ENCODE peak calls at places on chromosomes 11 and 22, in eight cellular contexts. One of them, this sample, is unnamed. For H3K36me3, the result is how much of the 10 kb centered on the place peaks cover.

GRCh38 chr11:126528075-126528474 is 172.6 kb downstream of the ST3GAL4 start:
- DNase-seq in WERI-Rb-1: no peak
- DNase-seq in lung: no peak
- DNase-seq in tibial nerve: no peak
- DNase-seq in stomach: no peak
- DNase-seq in K562: no peak
- DNase-seq in fibroblast of lung: no peak
- DNase-seq in endothelial cell of umbilical vein: no peak
- DNase-seq in this sample: no peak

GRCh38 chr22:47299879-47300697 is 537.6 kb downstream of the TBC1D22A start:
- DNase-seq in fibroblast of lung: no peak
- DNase-seq in stomach: peak
- DNase-seq in WERI-Rb-1: no peak
- DNase-seq in tibial nerve: no peak
- DNase-seq in endothelial cell of umbilical vein: no peak
- DNase-seq in K562: no peak
- DNase-seq in lung: no peak
- DNase-seq in this sample: no peak

GRCh38 chr11:104700609-104701008 is 197.7 kb downstream of the CASP12 start:
- DNase-seq in WERI-Rb-1: no peak
- DNase-seq in stomach: no peak
- DNase-seq in endothelial cell of umbilical vein: no peak
- DNase-seq in tibial nerve: no peak
- DNase-seq in K562: no peak
- DNase-seq in lung: no peak
- DNase-seq in fibroblast of lung: peak
- DNase-seq in this sample: no peak

GRCh38 chr11:45267660-45268340 is 18.3 kb downstream of the SYT13 start:
- DNase-seq in lung: no peak
- DNase-seq in stomach: no peak
- DNase-seq in fibroblast of lung: no peak
- DNase-seq in WERI-Rb-1: no peak
- DNase-seq in tibial nerve: no peak
- DNase-seq in endothelial cell of umbilical vein: no peak
- DNase-seq in K562: no peak
- DNase-seq in this sample: no peak

GRCh38 chr11:130652671-130653335 is 204.4 kb downstream of the ADAMTS15 start:
- DNase-seq in tibial nerve: peak
- DNase-seq in stomach: peak
- DNase-seq in WERI-Rb-1: no peak
- DNase-seq in fibroblast of lung: peak
- DNase-seq in lung: peak
- DNase-seq in K562: no peak
- DNase-seq in endothelial cell of umbilical vein: no peak
- DNase-seq in this sample: no peak

GRCh38 chr11:45331839-45332485 is 45.8 kb upstream of the SYT13 start:
- DNase-seq in WERI-Rb-1: no peak
- DNase-seq in lung: no peak
- DNase-seq in fibroblast of lung: peak
- DNase-seq in tibial nerve: no peak
- DNase-seq in endothelial cell of umbilical vein: peak
- DNase-seq in K562: no peak
- DNase-seq in stomach: no peak
- DNase-seq in this sample: no peak

GRCh38 chr11:57568330-57568766 is 876 bp upstream of the UBE2L6 start:
- DNase-seq in WERI-Rb-1: no peak
- DNase-seq in stomach: no peak
- DNase-seq in tibial nerve: no peak
- DNase-seq in fibroblast of lung: peak
- DNase-seq in K562: no peak
- DNase-seq in lung: peak
- DNase-seq in endothelial cell of umbilical vein: peak
- DNase-seq in this sample: peak

GRCh38 chr11:119699227-119699626 is 29.8 kb downstream of the NECTIN1 start:
- DNase-seq in tibial nerve: no peak
- DNase-seq in stomach: peak
- DNase-seq in lung: no peak
- DNase-seq in endothelial cell of umbilical vein: no peak
- DNase-seq in WERI-Rb-1: peak
- DNase-seq in fibroblast of lung: no peak
- DNase-seq in K562: no peak
- DNase-seq in this sample: peak

GRCh38 chr11:120784566-120785251 is 239.2 kb upstream of the TBCEL start:
- DNase-seq in WERI-Rb-1: no peak
- DNase-seq in fibroblast of lung: no peak
- DNase-seq in lung: no peak
- DNase-seq in tibial nerve: no peak
- DNase-seq in K562: no peak
- DNase-seq in stomach: no peak
- DNase-seq in endothelial cell of umbilical vein: no peak
- DNase-seq in this sample: no peak

GRCh38 chr11:58625826-58626460 is 3.5 kb downstream of the CNTF start:
- DNase-seq in stomach: no peak
- DNase-seq in fibroblast of lung: peak
- DNase-seq in K562: no peak
- DNase-seq in lung: no peak
- DNase-seq in endothelial cell of umbilical vein: no peak
- DNase-seq in tibial nerve: no peak
- DNase-seq in WERI-Rb-1: no peak
- DNase-seq in this sample: no peak

GRCh38 chr11:19929655-19930054 is 217.0 kb downstream of the NAV2 start:
- DNase-seq in stomach: no peak
- DNase-seq in K562: no peak
- DNase-seq in lung: no peak
- DNase-seq in endothelial cell of umbilical vein: peak
- DNase-seq in tibial nerve: no peak
- DNase-seq in fibroblast of lung: peak
- DNase-seq in WERI-Rb-1: no peak
- DNase-seq in this sample: no peak

GRCh38 chr22:20022231-20023069 is 1.5 kb downstream of the TANGO2 start:
- DNase-seq in lung: no peak
- DNase-seq in stomach: no peak
- DNase-seq in endothelial cell of umbilical vein: no peak
- DNase-seq in K562: no peak
- DNase-seq in fibroblast of lung: no peak
- DNase-seq in tibial nerve: no peak
- DNase-seq in WERI-Rb-1: no peak
- DNase-seq in this sample: no peak

GRCh38 chr11:130209128-130209932 is 49.7 kb downstream of the ST14 start:
- DNase-seq in K562: no peak
- DNase-seq in WERI-Rb-1: no peak
- DNase-seq in tibial nerve: no peak
- DNase-seq in endothelial cell of umbilical vein: no peak
- DNase-seq in fibroblast of lung: no peak
- DNase-seq in lung: peak
- DNase-seq in stomach: peak
- DNase-seq in this sample: no peak

GRCh38 chr11:116972692-116973091 is 125.5 kb downstream of the SIK3 start:
- DNase-seq in stomach: no peak
- DNase-seq in fibroblast of lung: no peak
- DNase-seq in endothelial cell of umbilical vein: no peak
- DNase-seq in lung: no peak
- DNase-seq in tibial nerve: no peak
- DNase-seq in WERI-Rb-1: no peak
- DNase-seq in K562: no peak
- DNase-seq in this sample: no peak

GRCh38 chr11:1514349-1515061 is 27.9 kb upstream of the MOB2 start:
- DNase-seq in fibroblast of lung: peak
- DNase-seq in WERI-Rb-1: no peak
- DNase-seq in K562: no peak
- DNase-seq in lung: no peak
- DNase-seq in endothelial cell of umbilical vein: no peak
- DNase-seq in stomach: no peak
- DNase-seq in tibial nerve: no peak
- DNase-seq in this sample: no peak

GRCh38 chr11:83816572-83817187 is 530.5 kb upstream of the CCDC90B start:
- DNase-seq in fibroblast of lung: peak
- DNase-seq in stomach: no peak
- DNase-seq in K562: peak
- DNase-seq in lung: no peak
- DNase-seq in endothelial cell of umbilical vein: peak
- DNase-seq in tibial nerve: no peak
- DNase-seq in WERI-Rb-1: no peak
- DNase-seq in this sample: no peak

GRCh38 chr22:44359496-44360110 is 46.9 kb upstream of the SHISAL1 start:
- DNase-seq in tibial nerve: no peak
- DNase-seq in WERI-Rb-1: no peak
- DNase-seq in lung: no peak
- DNase-seq in K562: no peak
- DNase-seq in fibroblast of lung: no peak
- DNase-seq in endothelial cell of umbilical vein: no peak
- DNase-seq in stomach: no peak
- DNase-seq in this sample: no peak

GRCh38 chr22:22940961-22941605 is 53.5 kb downstream of the IGLL5 start:
- DNase-seq in lung: no peak
- DNase-seq in fibroblast of lung: no peak
- DNase-seq in endothelial cell of umbilical vein: no peak
- DNase-seq in K562: no peak
- DNase-seq in tibial nerve: peak
- DNase-seq in stomach: peak
- DNase-seq in WERI-Rb-1: peak
- DNase-seq in this sample: no peak

GRCh38 chr11:8006349-8006977 is 19.3 kb downstream of the EIF3F start:
- DNase-seq in stomach: peak
- DNase-seq in K562: peak
- DNase-seq in WERI-Rb-1: peak
- DNase-seq in lung: peak
- DNase-seq in endothelial cell of umbilical vein: peak
- DNase-seq in tibial nerve: no peak
- DNase-seq in fibroblast of lung: peak
- DNase-seq in this sample: peak

GRCh38 chr11:130533113-130533803 is 84.8 kb downstream of the ADAMTS15 start:
- DNase-seq in WERI-Rb-1: no peak
- DNase-seq in lung: no peak
- DNase-seq in endothelial cell of umbilical vein: no peak
- DNase-seq in fibroblast of lung: no peak
- DNase-seq in K562: no peak
- DNase-seq in stomach: no peak
- DNase-seq in tibial nerve: no peak
- DNase-seq in this sample: no peak

GRCh38 chr11:15594607-15595006 is 479.9 kb downstream of the INSC start:
- DNase-seq in K562: no peak
- DNase-seq in lung: no peak
- DNase-seq in stomach: no peak
- DNase-seq in WERI-Rb-1: no peak
- DNase-seq in endothelial cell of umbilical vein: no peak
- DNase-seq in fibroblast of lung: no peak
- DNase-seq in tibial nerve: no peak
- DNase-seq in this sample: peak

DNA sequence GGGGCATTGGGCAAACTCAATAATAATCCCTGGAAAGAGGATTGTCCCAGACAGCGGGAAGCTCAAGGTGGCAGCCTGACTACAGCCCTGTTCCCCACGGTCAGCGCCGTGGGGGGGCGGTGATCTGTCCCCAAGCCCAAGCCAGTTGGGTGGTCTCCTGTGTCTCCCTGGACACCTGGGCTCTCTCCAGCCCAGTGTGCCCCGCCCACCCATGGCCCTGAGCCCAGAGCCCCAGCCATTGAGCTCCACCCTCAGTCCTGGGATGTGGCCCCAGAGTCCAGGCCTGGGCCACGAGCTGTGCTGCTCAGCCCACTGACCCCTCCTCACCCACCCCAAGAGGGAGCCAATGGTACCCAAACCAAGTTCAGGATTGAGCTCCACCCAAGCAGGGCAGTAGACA is 27.9 kb upstream of the PDE2A start:
- DNase-seq in tibial nerve: no peak
- DNase-seq in endothelial cell of umbilical vein: no peak
- DNase-seq in stomach: no peak
- DNase-seq in WERI-Rb-1: no peak
- DNase-seq in lung: no peak
- DNase-seq in K562: no peak
- DNase-seq in fibroblast of lung: no peak
- DNase-seq in this sample: no peak
- H3K36me3 ChIP-seq in tibial nerve: under half
- H3K36me3 ChIP-seq in endothelial cell of umbilical vein: under half
- H3K36me3 ChIP-seq in stomach: half or more
- H3K36me3 ChIP-seq in WERI-Rb-1: half or more
- H3K36me3 ChIP-seq in lung: under half
- H3K36me3 ChIP-seq in K562: half or more
- H3K36me3 ChIP-seq in fibroblast of lung: under half
- H3K36me3 ChIP-seq in this sample: half or more

GRCh38 chr11:74871037-74871436 is 77.9 kb downstream of the XRRA1 start:
- DNase-seq in fibroblast of lung: no peak
- DNase-seq in WERI-Rb-1: no peak
- DNase-seq in tibial nerve: no peak
- DNase-seq in K562: no peak
- DNase-seq in lung: no peak
- DNase-seq in endothelial cell of umbilical vein: no peak
- DNase-seq in stomach: no peak
- DNase-seq in this sample: no peak

GRCh38 chr11:74866557-74866956 is 82.3 kb downstream of the XRRA1 start:
- DNase-seq in endothelial cell of umbilical vein: no peak
- DNase-seq in lung: no peak
- DNase-seq in WERI-Rb-1: no peak
- DNase-seq in K562: no peak
- DNase-seq in stomach: no peak
- DNase-seq in tibial nerve: no peak
- DNase-seq in fibroblast of lung: no peak
- DNase-seq in this sample: no peak

GRCh38 chr11:74870485-74870884 is 78.4 kb downstream of the XRRA1 start:
- DNase-seq in tibial nerve: no peak
- DNase-seq in stomach: no peak
- DNase-seq in endothelial cell of umbilical vein: peak
- DNase-seq in fibroblast of lung: peak
- DNase-seq in K562: peak
- DNase-seq in lung: no peak
- DNase-seq in WERI-Rb-1: peak
- DNase-seq in this sample: no peak
- H3K36me3 ChIP-seq in tibial nerve: under half
- H3K36me3 ChIP-seq in stomach: half or more
- H3K36me3 ChIP-seq in endothelial cell of umbilical vein: under half
- H3K36me3 ChIP-seq in fibroblast of lung: under half
- H3K36me3 ChIP-seq in K562: under half
- H3K36me3 ChIP-seq in lung: half or more
- H3K36me3 ChIP-seq in WERI-Rb-1: under half
- H3K36me3 ChIP-seq in this sample: under half

GRCh38 chr22:32745996-32746322 is 55.5 kb upstream of the TIMP3 start:
- DNase-seq in endothelial cell of umbilical vein: no peak
- DNase-seq in stomach: no peak
- DNase-seq in K562: no peak
- DNase-seq in tibial nerve: no peak
- DNase-seq in lung: no peak
- DNase-seq in WERI-Rb-1: no peak
- DNase-seq in fibroblast of lung: peak
- DNase-seq in this sample: no peak
- H3K36me3 ChIP-seq in endothelial cell of umbilical vein: under half
- H3K36me3 ChIP-seq in stomach: under half
- H3K36me3 ChIP-seq in K562: under half
- H3K36me3 ChIP-seq in tibial nerve: under half
- H3K36me3 ChIP-seq in lung: under half
- H3K36me3 ChIP-seq in WERI-Rb-1: under half
- H3K36me3 ChIP-seq in fibroblast of lung: under half
- H3K36me3 ChIP-seq in this sample: under half

DNA sequence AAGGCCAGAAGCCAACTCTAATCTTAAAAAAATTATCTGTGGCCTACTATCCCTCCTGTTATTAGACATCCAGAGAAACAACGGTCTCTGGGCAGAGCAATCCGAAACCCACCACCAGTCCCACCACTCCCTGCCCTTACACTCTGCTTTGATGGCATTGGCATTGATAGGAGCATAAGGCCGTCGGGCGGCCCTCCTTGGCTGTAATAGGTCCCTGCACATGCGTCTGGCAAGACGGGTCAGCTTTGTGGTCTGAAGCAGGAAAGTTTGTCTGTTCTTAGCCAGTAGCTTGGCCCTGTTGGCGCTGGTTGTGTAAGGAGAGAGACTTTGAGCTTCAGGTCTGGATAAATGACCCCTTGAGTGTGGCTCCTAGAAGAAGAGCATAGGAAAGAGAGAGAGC is 3.8 kb upstream of the TUT1 start:
- DNase-seq in stomach: no peak
- DNase-seq in WERI-Rb-1: no peak
- DNase-seq in endothelial cell of umbilical vein: no peak
- DNase-seq in K562: no peak
- DNase-seq in fibroblast of lung: no peak
- DNase-seq in lung: no peak
- DNase-seq in tibial nerve: no peak
- DNase-seq in this sample: no peak
- H3K36me3 ChIP-seq in stomach: half or more
- H3K36me3 ChIP-seq in WERI-Rb-1: half or more
- H3K36me3 ChIP-seq in endothelial cell of umbilical vein: under half
- H3K36me3 ChIP-seq in K562: half or more
- H3K36me3 ChIP-seq in fibroblast of lung: under half
- H3K36me3 ChIP-seq in lung: under half
- H3K36me3 ChIP-seq in tibial nerve: under half
- H3K36me3 ChIP-seq in this sample: under half